ENCODE peak calls at places on chromosomes 11 and 22, in eight cellular contexts. G, Z, S, J, Q, C, N and B are unnamed samples. For H3K4me1, H3K9me3 and H3K36me3, the result is how much of the 10 kb centered on the place peaks cover.

GRCh38 chr11:35141538-35141937 is 2.6 kb downstream of the CD44 start:
- DNase-seq in G (no peak), Z (no peak), S (no peak), J (peak), Q (peak), C (no peak), N (peak), B (no peak)

GRCh38 chr11:132648841-132649240 is 883.5 kb downstream of the OPCML start:
- DNase-seq in G (no peak), Z (no peak), S (peak), J (no peak), Q (no peak), C (peak), N (no peak), B (no peak)

GRCh38 chr11:8744423-8744822 is 61.8 kb downstream of the RPL27A start:
- DNase-seq in G (no peak), Z (peak), S (no peak), J (no peak), Q (no peak), C (no peak), N (no peak), B (no peak)

GRCh38 chr11:108703916-108704315 is 39.0 kb downstream of the DDX10 start:
- DNase-seq in G (no peak), Z (peak), S (no peak), J (no peak), Q (no peak), C (no peak), N (no peak), B (no peak)

GRCh38 chr11:14537134-14537599 is 17.0 kb upstream of the PSMA1 start:
- DNase-seq in G (peak), Z (no peak), S (peak), J (no peak), Q (no peak), C (peak), N (no peak), B (no peak)

GRCh38 chr11:67663515-67664212 is 10.8 kb downstream of the ALDH3B2 start:
- DNase-seq in G (no peak), Z (no peak), S (no peak), J (no peak), Q (no peak), C (no peak), N (no peak), B (no peak)

GRCh38 chr22:36927671-36928070 is 14.2 kb downstream of the CSF2RB start:
- DNase-seq in G (no peak), Z (no peak), S (no peak), J (no peak), Q (no peak), C (no peak), N (no peak), B (no peak)

GRCh38 chr11:1844221-1845094 is 5.7 kb downstream of the TNNI2 start:
- DNase-seq in G (no peak), Z (no peak), S (no peak), J (peak), Q (peak), C (no peak), N (peak), B (peak)

GRCh38 chr11:130451261-130452019 is 3.0 kb downstream of the ADAMTS15 start:
- DNase-seq in G (no peak), Z (no peak), S (peak), J (no peak), Q (peak), C (peak), N (peak), B (no peak)

GRCh38 chr11:504053-504993 is 2.7 kb downstream of the RNH1 start:
- DNase-seq in G (no peak), Z (no peak), S (peak), J (peak), Q (peak), C (no peak), N (no peak), B (peak)

GRCh38 chr22:19477321-19478085 is 1.5 kb downstream of the UFD1 start:
- DNase-seq in G (no peak), Z (no peak), S (peak), J (no peak), Q (no peak), C (peak), N (no peak), B (no peak)

GRCh38 chr11:119148855-119149370 is at the start of gene ABCG4:
- DNase-seq in G (peak), Z (no peak), S (peak), J (peak), Q (no peak), C (no peak), N (no peak), B (no peak)

GRCh38 chr11:18225906-18226305 is 10.7 kb downstream of the SAA4 start:
- DNase-seq in G (no peak), Z (no peak), S (no peak), J (no peak), Q (no peak), C (no peak), N (no peak), B (no peak)

GRCh38 chr22:23520875-23521441 is 59.1 kb downstream of the IGLL1 start:
- DNase-seq in G (peak), Z (no peak), S (peak), J (no peak), Q (no peak), C (peak), N (no peak), B (peak)

GRCh38 chr11:125156346-125156745 is 8.2 kb upstream of the PKNOX2 start:
- DNase-seq in G (no peak), Z (no peak), S (no peak), J (no peak), Q (no peak), C (no peak), N (no peak), B (no peak)

GRCh38 chr22:37880668-37881440 is 25.2 kb upstream of the MICALL1 start:
- DNase-seq in G (no peak), Z (no peak), S (peak), J (no peak), Q (no peak), C (peak), N (no peak), B (no peak)

GRCh38 chr22:41411021-41411851 is 29.5 kb downstream of the TEF start:
- DNase-seq in G (no peak), Z (no peak), S (no peak), J (peak), Q (no peak), C (no peak), N (peak), B (no peak)

GRCh38 chr11:124233376-124233775 is 7.5 kb upstream of the OR8G1 start:
- DNase-seq in G (no peak), Z (no peak), S (no peak), J (no peak), Q (no peak), C (no peak), N (no peak), B (no peak)

GRCh38 chr11:40274017-40274416 is 1185.4 kb downstream of the LRRC4C start:
- DNase-seq in G (no peak), Z (no peak), S (peak), J (no peak), Q (peak), C (peak), N (no peak), B (no peak)

GRCh38 chr11:123407124-123407995 is 22.7 kb upstream of the GRAMD1B start:
- DNase-seq in G (peak), Z (peak), S (peak), J (peak), Q (peak), C (peak), N (peak), B (no peak)

GRCh38 chr22:44669725-44670027 is 32.3 kb upstream of the PRR5 start:
- DNase-seq in G (no peak), Z (no peak), S (peak), J (no peak), Q (no peak), C (peak), N (no peak), B (no peak)

GRCh38 chr11:33622231-33622630 is 78.4 kb downstream of the C11orf91 start:
- DNase-seq in G (no peak), Z (no peak), S (no peak), J (no peak), Q (no peak), C (peak), N (peak), B (no peak)

GRCh38 chr11:40062616-40063015 is 1396.8 kb downstream of the LRRC4C start:
- DNase-seq in G (no peak), Z (no peak), S (no peak), J (no peak), Q (no peak), C (no peak), N (no peak), B (no peak)

GRCh38 chr11:120695426-120695825 is 183.9 kb downstream of the GRIK4 start:
- DNase-seq in G (no peak), Z (no peak), S (no peak), J (no peak), Q (no peak), C (no peak), N (no peak), B (no peak)

GRCh38 chr11:117945047-117945820 is 16.0 kb upstream of the TMPRSS13 start:
- DNase-seq in G (no peak), Z (no peak), S (no peak), J (no peak), Q (no peak), C (no peak), N (no peak), B (no peak)

GRCh38 chr22:37627545-37627944 is 11.9 kb upstream of the SH3BP1 start:
- DNase-seq in G (no peak), Z (no peak), S (no peak), J (no peak), Q (no peak), C (no peak), N (no peak), B (peak)

GRCh38 chr11:117985953-117986887 is at the start of gene IL10RA:
- DNase-seq in G (peak), Z (no peak), S (peak), J (peak), Q (peak), C (peak), N (peak), B (peak)

GRCh38 chr11:5712507-5712906 is 22.9 kb downstream of the TRIM22 start:
- DNase-seq in G (no peak), Z (no peak), S (peak), J (no peak), Q (no peak), C (peak), N (no peak), B (no peak)

GRCh38 chr11:71333473-71333872 is 81.1 kb upstream of the SHANK2 start:
- DNase-seq in G (no peak), Z (no peak), S (no peak), J (no peak), Q (peak), C (no peak), N (no peak), B (no peak)

GRCh38 chr11:520428-521178 is 13.6 kb upstream of the RNH1 start:
- DNase-seq in G (no peak), Z (no peak), S (no peak), J (no peak), Q (no peak), C (no peak), N (no peak), B (no peak)

GRCh38 chr11:126063510-126063858 is 818 bp upstream of the CDON start:
- DNase-seq in G (no peak), Z (no peak), S (no peak), J (no peak), Q (no peak), C (no peak), N (no peak), B (peak)

GRCh38 chr11:74909363-74909762 is 39.5 kb downstream of the XRRA1 start:
- DNase-seq in G (no peak), Z (no peak), S (no peak), J (no peak), Q (no peak), C (no peak), N (no peak), B (no peak)

DNA sequence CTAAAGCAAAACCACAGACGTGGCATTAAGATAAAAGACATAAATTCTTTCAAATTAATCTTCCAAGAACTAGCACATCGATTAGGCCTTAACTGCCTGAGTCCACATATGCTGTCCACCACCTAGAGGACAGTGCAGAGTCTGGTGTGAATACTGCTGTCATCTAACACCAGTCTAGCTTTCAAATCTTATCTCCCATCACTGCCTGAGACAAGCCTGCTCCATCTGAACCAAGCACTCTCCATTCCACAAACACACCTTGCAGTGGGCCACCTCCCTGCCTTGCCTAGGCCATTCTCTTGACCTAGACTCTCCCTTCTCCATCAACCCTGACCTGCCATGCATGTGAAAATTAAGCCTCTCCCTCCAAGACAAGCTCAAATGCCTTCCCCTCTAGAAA is 129.5 kb upstream of the PITPNB start:
- DNase-seq in G (no peak), Z (no peak), S (no peak), J (no peak), Q (no peak), C (no peak), N (no peak), B (no peak)
- H3K4me1 ChIP-seq in G (under half), Z (under half), S (under half), J (under half), Q (under half), C (under half), N (under half), B (under half)

GRCh38 chr22:11629661-11630385 is 3898.2 kb upstream of the OR11H1 start:
- DNase-seq in G (no peak), Z (no peak), S (no peak), J (no peak), Q (no peak), C (no peak), N (no peak), B (no peak)

GRCh38 chr22:11627436-11627797 is 3900.6 kb upstream of the OR11H1 start:
- DNase-seq in G (no peak), Z (no peak), S (no peak), J (no peak), Q (no peak), C (no peak), N (no peak), B (no peak)

GRCh38 chr22:11628651-11629511 is 3899.1 kb upstream of the OR11H1 start:
- DNase-seq in G (no peak), Z (no peak), S (no peak), J (no peak), Q (no peak), C (no peak), N (no peak), B (no peak)

GRCh38 chr22:11626422-11626773 is 3901.6 kb upstream of the OR11H1 start:
- DNase-seq in G (no peak), Z (no peak), S (no peak), J (no peak), Q (no peak), C (no peak), N (no peak), B (no peak)

GRCh38 chr22:11627798-11628650 is 3900.0 kb upstream of the OR11H1 start:
- DNase-seq in G (no peak), Z (no peak), S (no peak), J (no peak), Q (no peak), C (no peak), N (no peak), B (peak)
- H3K9me3 ChIP-seq in G (under half), Z (under half), S (under half), J (under half), Q (under half), C (under half), N (under half), B (under half)

GRCh38 chr11:59791639-59792038 is 18.9 kb downstream of the MRPL16 start:
- DNase-seq in G (no peak), Z (no peak), S (no peak), J (no peak), Q (no peak), C (no peak), N (no peak), B (no peak)

GRCh38 chr11:59787816-59788215 is 22.8 kb downstream of the MRPL16 start:
- DNase-seq in G (no peak), Z (no peak), S (peak), J (no peak), Q (no peak), C (peak), N (no peak), B (no peak)

GRCh38 chr11:59787255-59787588 is 23.4 kb downstream of the MRPL16 start:
- DNase-seq in G (no peak), Z (no peak), S (no peak), J (no peak), Q (no peak), C (no peak), N (no peak), B (no peak)

GRCh38 chr11:59794417-59794816 is 16.2 kb downstream of the MRPL16 start:
- DNase-seq in G (no peak), Z (no peak), S (no peak), J (no peak), Q (no peak), C (no peak), N (no peak), B (no peak)

DNA sequence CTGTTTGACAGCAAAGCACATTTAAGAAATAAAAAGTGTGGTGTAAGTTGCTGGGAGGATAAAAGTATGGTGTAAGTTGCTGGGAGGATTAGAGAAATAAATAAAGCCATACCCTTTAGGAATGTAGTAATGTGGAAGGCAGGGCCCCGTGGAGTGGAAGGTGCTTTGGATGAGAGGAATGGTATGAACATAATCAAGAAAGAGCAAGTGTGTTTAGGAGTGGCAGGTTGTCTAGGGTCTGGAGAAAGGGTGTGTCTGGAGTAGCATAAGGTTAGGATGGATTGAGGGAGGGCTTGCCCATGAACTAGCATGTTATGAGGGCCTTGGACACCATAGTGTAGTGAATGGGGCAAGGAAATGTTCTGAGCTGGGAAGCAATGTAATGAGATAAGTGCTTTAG is 18.1 kb downstream of the MRPL16 start:
- DNase-seq in G (no peak), Z (no peak), S (no peak), J (no peak), Q (no peak), C (no peak), N (no peak), B (no peak)
- H3K36me3 ChIP-seq in G (under half), Z (half or more), S (half or more), J (under half), Q (under half), C (under half), N (under half), B (under half)

GRCh38 chr11:110295086-110295485 is 1.3 kb downstream of the RDX start:
- DNase-seq in G (no peak), Z (no peak), S (no peak), J (no peak), Q (no peak), C (no peak), N (no peak), B (no peak)
- H3K4me1 ChIP-seq in G (under half), Z (under half), S (under half), J (under half), Q (under half), C (under half), N (under half), B (under half)

DNA sequence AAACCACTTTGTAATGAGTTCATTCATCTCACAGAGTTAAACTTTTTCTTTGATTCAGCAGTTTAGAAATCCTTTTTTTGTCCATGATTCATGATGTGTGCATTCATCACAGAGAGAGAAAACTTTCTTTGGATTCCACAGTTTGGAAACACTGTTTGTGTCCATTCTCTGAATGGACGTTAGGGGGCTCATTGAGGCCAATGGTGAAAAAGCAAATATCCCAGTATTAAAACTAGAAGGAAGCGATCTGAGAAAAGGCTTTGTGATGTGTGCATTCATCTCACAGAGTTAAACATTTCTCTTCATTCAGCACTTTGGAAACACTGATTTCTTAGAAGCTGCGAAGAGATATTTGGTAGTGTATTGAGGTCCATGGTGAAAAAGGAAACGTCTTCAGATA is 155.6 kb upstream of the TRIM48 start:
- DNase-seq in G (no peak), Z (no peak), S (no peak), J (no peak), Q (no peak), C (no peak), N (no peak), B (no peak)
- H3K9me3 ChIP-seq in G (under half), Z (under half), S (half or more), J (under half), Q (under half), C (under half), N (under half), B (under half)

DNA sequence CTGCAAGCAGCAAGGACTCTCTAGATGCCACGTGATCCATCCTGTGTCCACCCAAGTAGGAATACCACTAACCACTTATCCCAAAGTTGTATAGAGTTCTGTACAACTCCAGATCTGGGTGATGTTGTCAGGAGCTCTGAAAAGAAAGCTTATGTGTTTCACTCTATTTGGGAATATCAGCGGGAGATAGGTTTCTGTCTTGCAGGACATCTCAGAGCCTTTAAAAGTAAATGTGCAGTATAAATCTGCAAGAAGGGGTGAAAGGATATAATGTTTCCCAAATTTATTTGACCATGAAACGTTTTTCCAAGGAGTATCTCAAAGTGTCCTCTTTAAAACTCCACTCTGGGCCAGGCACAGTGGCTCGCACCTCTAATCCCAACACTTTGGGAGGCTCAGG is 13.9 kb downstream of the IRAG1 start:
- DNase-seq in G (no peak), Z (no peak), S (no peak), J (no peak), Q (no peak), C (no peak), N (no peak), B (no peak)
- H3K36me3 ChIP-seq in G (under half), Z (under half), S (under half), J (under half), Q (under half), C (under half), N (under half), B (under half)

GRCh38 chr22:46750530-46750800 is 12.0 kb upstream of the TBC1D22A start:
- DNase-seq in G (no peak), Z (no peak), S (no peak), J (no peak), Q (no peak), C (no peak), N (no peak), B (no peak)
- H3K4me1 ChIP-seq in G (under half), Z (under half), S (under half), J (under half), Q (under half), C (under half), N (under half), B (under half)

DNA sequence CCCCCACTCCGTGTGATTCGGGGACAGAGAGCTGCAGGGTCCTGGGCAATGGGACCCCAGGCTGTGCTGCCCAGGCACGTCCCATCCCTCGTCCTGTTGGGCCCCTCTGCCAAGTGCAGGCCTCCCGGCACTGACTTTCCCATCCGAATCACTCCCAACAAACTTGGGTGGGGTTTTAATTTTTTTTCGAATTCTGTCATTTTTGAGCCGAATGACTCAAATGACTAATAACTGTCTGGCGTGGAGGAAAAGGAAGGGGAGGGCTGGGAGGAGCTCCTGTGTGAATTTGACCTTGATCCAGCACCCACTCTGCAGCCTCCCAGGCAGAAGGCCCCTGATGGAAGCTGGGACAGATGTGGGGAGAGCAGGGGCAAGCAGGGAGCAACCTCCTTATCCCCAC is 1173.2 kb downstream of the BRD1 start:
- DNase-seq in G (no peak), Z (no peak), S (no peak), J (no peak), Q (no peak), C (no peak), N (no peak), B (no peak)
- H3K9me3 ChIP-seq in G (under half), Z (under half), S (under half), J (under half), Q (under half), C (half or more), N (under half), B (under half)

GRCh38 chr11:3123761-3124733 is 41.1 kb downstream of the OSBPL5 start:
- DNase-seq in G (no peak), Z (peak), S (peak), J (peak), Q (peak), C (peak), N (peak), B (peak)
- H3K36me3 ChIP-seq in G (under half), Z (under half), S (under half), J (under half), Q (under half), C (half or more), N (under half), B (under half)

GRCh38 chr11:63609536-63609935 is 4.7 kb downstream of the PLAAT3 start:
- DNase-seq in G (no peak), Z (no peak), S (peak), J (peak), Q (no peak), C (no peak), N (peak), B (peak)
- H3K4me1 ChIP-seq in G (under half), Z (under half), S (under half), J (under half), Q (under half), C (under half), N (under half), B (under half)